ENCODE peak calls at places on chromosomes 6 and 20, in ten cellular contexts. One of them, this sample, is unnamed.

GRCh38 chr6:99868074-99868702 is 125.8 kb downstream of the MCHR2 start:
- DNase-seq in LoVo: peak
- DNase-seq in HFFc6: peak
- DNase-seq in foreskin fibroblast: peak
- DNase-seq in AG20443: peak
- DNase-seq in ovary: peak
- DNase-seq in activated naive CD4-positive, alpha-beta T cell: peak
- DNase-seq in hippocampal formation: peak
- DNase-seq in GM04503: peak
- DNase-seq in B cell: peak
- DNase-seq in this sample: peak

GRCh38 chr6:124073021-124073420 is 269.4 kb downstream of the NKAIN2 start:
- DNase-seq in hippocampal formation: no peak
- DNase-seq in LoVo: no peak
- DNase-seq in foreskin fibroblast: peak
- DNase-seq in GM04503: no peak
- DNase-seq in ovary: no peak
- DNase-seq in activated naive CD4-positive, alpha-beta T cell: no peak
- DNase-seq in B cell: no peak
- DNase-seq in AG20443: no peak
- DNase-seq in HFFc6: no peak
- DNase-seq in this sample: no peak

GRCh38 chr6:139713416-139713815 is 339.0 kb upstream of the CITED2 start:
- DNase-seq in hippocampal formation: no peak
- DNase-seq in HFFc6: no peak
- DNase-seq in GM04503: no peak
- DNase-seq in activated naive CD4-positive, alpha-beta T cell: no peak
- DNase-seq in foreskin fibroblast: no peak
- DNase-seq in ovary: no peak
- DNase-seq in AG20443: no peak
- DNase-seq in B cell: no peak
- DNase-seq in LoVo: no peak
- DNase-seq in this sample: no peak

GRCh38 chr6:129641344-129641743 is 68.6 kb downstream of the ARHGAP18 start:
- DNase-seq in B cell: no peak
- DNase-seq in ovary: no peak
- DNase-seq in hippocampal formation: no peak
- DNase-seq in LoVo: peak
- DNase-seq in HFFc6: peak
- DNase-seq in foreskin fibroblast: peak
- DNase-seq in activated naive CD4-positive, alpha-beta T cell: no peak
- DNase-seq in AG20443: peak
- DNase-seq in GM04503: peak
- DNase-seq in this sample: no peak

GRCh38 chr6:40713002-40713719 is 126.0 kb upstream of the LRFN2 start:
- DNase-seq in LoVo: no peak
- DNase-seq in ovary: no peak
- DNase-seq in GM04503: no peak
- DNase-seq in AG20443: peak
- DNase-seq in hippocampal formation: no peak
- DNase-seq in B cell: no peak
- DNase-seq in foreskin fibroblast: peak
- DNase-seq in HFFc6: no peak
- DNase-seq in activated naive CD4-positive, alpha-beta T cell: no peak
- DNase-seq in this sample: no peak

GRCh38 chr6:51753635-51754034 is 333.8 kb downstream of the PKHD1 start:
- DNase-seq in AG20443: no peak
- DNase-seq in foreskin fibroblast: no peak
- DNase-seq in HFFc6: no peak
- DNase-seq in LoVo: no peak
- DNase-seq in GM04503: no peak
- DNase-seq in ovary: no peak
- DNase-seq in activated naive CD4-positive, alpha-beta T cell: no peak
- DNase-seq in B cell: no peak
- DNase-seq in hippocampal formation: no peak
- DNase-seq in this sample: no peak

GRCh38 chr20:56350842-56351241 is 7.9 kb upstream of the FAM210B start:
- DNase-seq in HFFc6: peak
- DNase-seq in ovary: no peak
- DNase-seq in LoVo: no peak
- DNase-seq in B cell: no peak
- DNase-seq in foreskin fibroblast: no peak
- DNase-seq in hippocampal formation: no peak
- DNase-seq in activated naive CD4-positive, alpha-beta T cell: no peak
- DNase-seq in AG20443: peak
- DNase-seq in GM04503: peak
- DNase-seq in this sample: no peak

GRCh38 chr6:52640170-52640569 is 30.7 kb upstream of the TMEM14A start:
- DNase-seq in LoVo: no peak
- DNase-seq in activated naive CD4-positive, alpha-beta T cell: no peak
- DNase-seq in ovary: no peak
- DNase-seq in AG20443: no peak
- DNase-seq in hippocampal formation: no peak
- DNase-seq in B cell: no peak
- DNase-seq in foreskin fibroblast: peak
- DNase-seq in GM04503: no peak
- DNase-seq in HFFc6: no peak
- DNase-seq in this sample: peak

GRCh38 chr20:62876826-62877728 is 15.5 kb upstream of the TCFL5 start:
- DNase-seq in LoVo: no peak
- DNase-seq in B cell: no peak
- DNase-seq in ovary: peak
- DNase-seq in activated naive CD4-positive, alpha-beta T cell: no peak
- DNase-seq in foreskin fibroblast: peak
- DNase-seq in AG20443: peak
- DNase-seq in hippocampal formation: no peak
- DNase-seq in GM04503: no peak
- DNase-seq in HFFc6: no peak
- DNase-seq in this sample: no peak

GRCh38 chr20:44133424-44133823 is 53.6 kb downstream of the JPH2 start:
- DNase-seq in GM04503: no peak
- DNase-seq in hippocampal formation: no peak
- DNase-seq in HFFc6: no peak
- DNase-seq in activated naive CD4-positive, alpha-beta T cell: no peak
- DNase-seq in B cell: no peak
- DNase-seq in LoVo: no peak
- DNase-seq in foreskin fibroblast: no peak
- DNase-seq in AG20443: no peak
- DNase-seq in ovary: no peak
- DNase-seq in this sample: no peak

GRCh38 chr6:5996701-5997419 is 9.9 kb downstream of the NRN1 start:
- DNase-seq in HFFc6: no peak
- DNase-seq in hippocampal formation: no peak
- DNase-seq in foreskin fibroblast: peak
- DNase-seq in GM04503: peak
- DNase-seq in activated naive CD4-positive, alpha-beta T cell: no peak
- DNase-seq in AG20443: peak
- DNase-seq in ovary: no peak
- DNase-seq in LoVo: peak
- DNase-seq in B cell: peak
- DNase-seq in this sample: no peak

GRCh38 chr6:126923807-126924206 is 194.7 kb upstream of the RSPO3 start:
- DNase-seq in LoVo: no peak
- DNase-seq in AG20443: no peak
- DNase-seq in activated naive CD4-positive, alpha-beta T cell: no peak
- DNase-seq in HFFc6: no peak
- DNase-seq in hippocampal formation: no peak
- DNase-seq in ovary: no peak
- DNase-seq in GM04503: no peak
- DNase-seq in foreskin fibroblast: no peak
- DNase-seq in B cell: no peak
- DNase-seq in this sample: no peak

GRCh38 chr6:42171813-42172595 is 1.2 kb upstream of the GUCA1A start:
- DNase-seq in B cell: no peak
- DNase-seq in AG20443: no peak
- DNase-seq in GM04503: no peak
- DNase-seq in ovary: no peak
- DNase-seq in activated naive CD4-positive, alpha-beta T cell: no peak
- DNase-seq in hippocampal formation: no peak
- DNase-seq in HFFc6: no peak
- DNase-seq in foreskin fibroblast: no peak
- DNase-seq in LoVo: no peak
- DNase-seq in this sample: no peak

GRCh38 chr6:25340421-25340820 is 61.2 kb downstream of the CARMIL1 start:
- DNase-seq in hippocampal formation: no peak
- DNase-seq in B cell: no peak
- DNase-seq in foreskin fibroblast: no peak
- DNase-seq in AG20443: no peak
- DNase-seq in HFFc6: no peak
- DNase-seq in GM04503: no peak
- DNase-seq in LoVo: no peak
- DNase-seq in activated naive CD4-positive, alpha-beta T cell: no peak
- DNase-seq in ovary: no peak
- DNase-seq in this sample: no peak

GRCh38 chr6:21595951-21596378 is 2.4 kb downstream of the SOX4 start:
- DNase-seq in hippocampal formation: no peak
- DNase-seq in B cell: peak
- DNase-seq in GM04503: no peak
- DNase-seq in foreskin fibroblast: no peak
- DNase-seq in LoVo: no peak
- DNase-seq in HFFc6: no peak
- DNase-seq in activated naive CD4-positive, alpha-beta T cell: no peak
- DNase-seq in ovary: peak
- DNase-seq in AG20443: peak
- DNase-seq in this sample: no peak

GRCh38 chr6:1118287-1118647 is 193.6 kb upstream of the FOXQ1 start:
- DNase-seq in activated naive CD4-positive, alpha-beta T cell: no peak
- DNase-seq in hippocampal formation: no peak
- DNase-seq in GM04503: no peak
- DNase-seq in LoVo: no peak
- DNase-seq in foreskin fibroblast: no peak
- DNase-seq in B cell: no peak
- DNase-seq in AG20443: no peak
- DNase-seq in HFFc6: no peak
- DNase-seq in ovary: no peak
- DNase-seq in this sample: no peak

This sample was measured in NCI-H524 treated with DMSO at 0.1 percent for 48 hours.